ENCODE peak calls at places on chromosomes 2 and 18, in nine cellular contexts. J is Peyer's patch; Z is endothelial cell; D is CD8-positive, alpha-beta T cell; G is fibroblast of mammary gland; K is HL-60; Q is foreskin fibroblast; T is A549; Y is GM23338. H is an unnamed sample.

GRCh38 chr2:120109186-120110061 is 96.5 kb downstream of the EPB41L5 start:
- DNase-seq in J (no peak), Z (no peak), D (no peak), G (peak), K (peak), Q (peak), T (peak), Y (no peak), H (peak)

GRCh38 chr18:25225152-25225551 is 126.8 kb downstream of the ZNF521 start:
- DNase-seq in J (no peak), Z (no peak), D (no peak), G (no peak), K (no peak), Q (no peak), T (no peak), Y (no peak), H (no peak)

GRCh38 chr2:3432067-3432466 is 52.6 kb downstream of the TRAPPC12 start:
- DNase-seq in J (no peak), Z (no peak), D (no peak), G (no peak), K (no peak), Q (no peak), T (no peak), Y (no peak), H (no peak)

GRCh38 chr2:40353236-40353635 is 98.7 kb downstream of the SLC8A1 start:
- DNase-seq in J (no peak), Z (no peak), D (no peak), G (peak), K (no peak), Q (no peak), T (no peak), Y (no peak), H (no peak)

GRCh38 chr2:142220901-142221300 is 90.1 kb upstream of the LRP1B start:
- DNase-seq in J (no peak), Z (no peak), D (no peak), G (peak), K (no peak), Q (peak), T (no peak), Y (no peak), H (peak)

GRCh38 chr2:6352906-6353515 is 512.7 kb downstream of the CMPK2 start:
- DNase-seq in J (no peak), Z (peak), D (no peak), G (no peak), K (no peak), Q (peak), T (no peak), Y (peak), H (peak)

GRCh38 chr18:58934356-58934755 is 69.7 kb downstream of the ZNF532 start:
- DNase-seq in J (no peak), Z (no peak), D (no peak), G (no peak), K (no peak), Q (no peak), T (no peak), Y (no peak), H (no peak)

GRCh38 chr18:48126240-48126639 is 195.8 kb upstream of the SMAD2 start:
- DNase-seq in J (no peak), Z (no peak), D (no peak), G (no peak), K (no peak), Q (no peak), T (no peak), Y (no peak), H (no peak)

GRCh38 chr2:159968282-159968900 is 94.0 kb downstream of the PLA2R1 start:
- DNase-seq in J (no peak), Z (peak), D (no peak), G (peak), K (no peak), Q (peak), T (peak), Y (peak), H (peak)

GRCh38 chr2:154655499-154655898 is 43.0 kb upstream of the KCNJ3 start:
- DNase-seq in J (no peak), Z (no peak), D (no peak), G (no peak), K (no peak), Q (no peak), T (no peak), Y (no peak), H (no peak)

GRCh38 chr2:19127616-19128015 is 230.8 kb downstream of the OSR1 start:
- DNase-seq in J (no peak), Z (no peak), D (no peak), G (no peak), K (no peak), Q (no peak), T (no peak), Y (no peak), H (no peak)

GRCh38 chr2:189210250-189211075 is 30.9 kb upstream of the COL5A2 start:
- DNase-seq in J (no peak), Z (no peak), D (no peak), G (peak), K (no peak), Q (peak), T (peak), Y (no peak), H (peak)

GRCh38 chr2:15714002-15714401 is 122.3 kb downstream of the DDX1 start:
- DNase-seq in J (no peak), Z (no peak), D (no peak), G (no peak), K (no peak), Q (no peak), T (no peak), Y (no peak), H (no peak)

GRCh38 chr2:134207589-134208209 is 46.2 kb upstream of the MGAT5 start:
- DNase-seq in J (peak), Z (peak), D (peak), G (peak), K (peak), Q (peak), T (peak), Y (peak), H (peak)

GRCh38 chr18:2471523-2471922 is 99.8 kb downstream of the METTL4 start:
- DNase-seq in J (no peak), Z (no peak), D (no peak), G (no peak), K (no peak), Q (no peak), T (no peak), Y (peak), H (no peak)

GRCh38 chr2:44707945-44708645 is 233.4 kb upstream of the SIX3 start:
- DNase-seq in J (no peak), Z (no peak), D (no peak), G (no peak), K (peak), Q (no peak), T (no peak), Y (no peak), H (peak)

GRCh38 chr18:67864677-67865340 is 348.3 kb upstream of the DSEL start:
- DNase-seq in J (no peak), Z (no peak), D (no peak), G (peak), K (no peak), Q (peak), T (no peak), Y (no peak), H (peak)

GRCh38 chr2:166609183-166609959 is 115.3 kb upstream of the SCN7A start:
- DNase-seq in J (no peak), Z (no peak), D (no peak), G (no peak), K (no peak), Q (no peak), T (no peak), Y (peak), H (no peak)

GRCh38 chr2:166614027-166614426 is 120.0 kb upstream of the SCN7A start:
- DNase-seq in J (no peak), Z (no peak), D (no peak), G (no peak), K (no peak), Q (no peak), T (no peak), Y (peak), H (no peak)

GRCh38 chr2:166610180-166610919 is 116.3 kb upstream of the SCN7A start:
- DNase-seq in J (no peak), Z (peak), D (no peak), G (no peak), K (no peak), Q (peak), T (no peak), Y (peak), H (no peak)

GRCh38 chr2:166613226-166613625 is 119.2 kb upstream of the SCN7A start:
- DNase-seq in J (no peak), Z (no peak), D (no peak), G (no peak), K (no peak), Q (no peak), T (no peak), Y (no peak), H (no peak)

GRCh38 chr2:166612214-166612613 is 118.2 kb upstream of the SCN7A start:
- DNase-seq in J (no peak), Z (no peak), D (no peak), G (no peak), K (no peak), Q (no peak), T (no peak), Y (no peak), H (no peak)
- TF ChIP-seq CTCF in J (no peak), Z (no peak), D (no peak), G (no peak), K (no peak), Q (no peak), T (no peak), Y (no peak), H (no peak)

GRCh38 chr18:23094411-23095165 is 40.7 kb upstream of the CABLES1 start:
- DNase-seq in J (no peak), Z (no peak), D (no peak), G (no peak), K (no peak), Q (no peak), T (no peak), Y (peak), H (no peak)

GRCh38 chr18:23099621-23100020 is 35.7 kb upstream of the CABLES1 start:
- DNase-seq in J (no peak), Z (no peak), D (no peak), G (no peak), K (no peak), Q (no peak), T (peak), Y (no peak), H (no peak)

GRCh38 chr18:23093772-23094171 is 41.5 kb upstream of the CABLES1 start:
- DNase-seq in J (no peak), Z (no peak), D (no peak), G (no peak), K (no peak), Q (no peak), T (no peak), Y (no peak), H (no peak)

GRCh38 chr18:23092121-23092520 is 43.2 kb upstream of the CABLES1 start:
- DNase-seq in J (no peak), Z (no peak), D (no peak), G (no peak), K (no peak), Q (no peak), T (no peak), Y (no peak), H (no peak)

GRCh38 chr18:23095463-23095862 is 39.8 kb upstream of the CABLES1 start:
- DNase-seq in J (no peak), Z (no peak), D (no peak), G (no peak), K (no peak), Q (no peak), T (no peak), Y (no peak), H (no peak)
- TF ChIP-seq CTCF in J (no peak), Z (no peak), D (no peak), G (no peak), K (no peak), Q (no peak), T (peak), Y (peak), H (peak)

DNA sequence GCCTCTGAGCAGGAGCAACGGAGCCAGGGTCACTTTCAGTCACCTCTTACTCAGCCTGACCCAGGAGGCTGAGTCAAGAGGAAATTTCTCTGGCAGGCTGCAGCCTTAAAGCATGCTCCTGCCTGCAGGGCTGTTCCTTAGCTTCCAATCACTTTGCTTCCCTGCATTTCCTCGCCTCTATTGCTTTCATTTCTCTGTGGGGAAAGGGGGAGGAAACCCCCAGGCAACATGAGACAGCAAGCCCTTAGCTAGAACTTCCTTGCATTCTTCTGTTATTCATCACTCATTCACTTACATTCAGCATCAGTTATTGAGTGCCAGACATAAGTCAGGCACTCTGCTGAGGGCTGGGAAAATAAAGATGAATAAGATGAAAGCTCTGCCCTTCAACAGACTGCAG is 13.0 kb downstream of the XDH start:
- DNase-seq in J (no peak), Z (no peak), D (no peak), G (peak), K (no peak), Q (peak), T (peak), Y (no peak), H (peak)
- TF ChIP-seq CTCF in J (no peak), Z (no peak), D (no peak), G (no peak), K (no peak), Q (no peak), T (no peak), Y (no peak), H (no peak)

GRCh38 chr2:231360881-231361294 is 34.6 kb upstream of the B3GNT7 start:
- DNase-seq in J (no peak), Z (no peak), D (no peak), G (no peak), K (no peak), Q (no peak), T (no peak), Y (no peak), H (no peak)

GRCh38 chr2:231361701-231362588 is 33.6 kb upstream of the B3GNT7 start:
- DNase-seq in J (peak), Z (no peak), D (no peak), G (no peak), K (peak), Q (no peak), T (no peak), Y (no peak), H (no peak)

GRCh38 chr2:231359484-231359883 is 36.0 kb upstream of the B3GNT7 start:
- DNase-seq in J (no peak), Z (no peak), D (no peak), G (no peak), K (no peak), Q (no peak), T (no peak), Y (no peak), H (no peak)

GRCh38 chr2:231360401-231360800 is 35.1 kb upstream of the B3GNT7 start:
- DNase-seq in J (no peak), Z (no peak), D (no peak), G (no peak), K (no peak), Q (no peak), T (no peak), Y (peak), H (no peak)

DNA sequence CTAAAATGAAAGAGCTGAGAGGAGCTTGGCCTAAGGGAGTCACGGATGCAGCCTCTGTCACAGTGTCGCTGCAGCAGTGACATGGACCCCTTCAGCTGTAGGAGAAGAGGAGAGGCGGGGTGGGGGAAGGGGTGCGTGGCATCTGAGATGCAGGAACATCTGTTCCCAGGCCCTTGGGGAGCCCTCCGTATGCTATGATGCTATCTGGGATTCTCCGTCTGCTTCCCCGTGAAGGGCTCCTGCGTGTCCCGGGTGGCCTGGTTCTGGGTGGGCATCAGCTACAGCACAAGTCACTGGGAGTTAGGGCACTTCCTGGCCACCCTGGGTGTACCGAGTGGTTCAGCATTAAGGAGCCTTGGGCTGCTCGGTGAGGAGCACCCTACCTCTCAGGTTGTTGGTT is 35.6 kb upstream of the B3GNT7 start:
- DNase-seq in J (no peak), Z (no peak), D (no peak), G (no peak), K (no peak), Q (no peak), T (no peak), Y (no peak), H (no peak)
- TF ChIP-seq CTCF in J (no peak), Z (no peak), D (no peak), G (no peak), K (no peak), Q (no peak), T (no peak), Y (no peak), H (no peak)

DNA sequence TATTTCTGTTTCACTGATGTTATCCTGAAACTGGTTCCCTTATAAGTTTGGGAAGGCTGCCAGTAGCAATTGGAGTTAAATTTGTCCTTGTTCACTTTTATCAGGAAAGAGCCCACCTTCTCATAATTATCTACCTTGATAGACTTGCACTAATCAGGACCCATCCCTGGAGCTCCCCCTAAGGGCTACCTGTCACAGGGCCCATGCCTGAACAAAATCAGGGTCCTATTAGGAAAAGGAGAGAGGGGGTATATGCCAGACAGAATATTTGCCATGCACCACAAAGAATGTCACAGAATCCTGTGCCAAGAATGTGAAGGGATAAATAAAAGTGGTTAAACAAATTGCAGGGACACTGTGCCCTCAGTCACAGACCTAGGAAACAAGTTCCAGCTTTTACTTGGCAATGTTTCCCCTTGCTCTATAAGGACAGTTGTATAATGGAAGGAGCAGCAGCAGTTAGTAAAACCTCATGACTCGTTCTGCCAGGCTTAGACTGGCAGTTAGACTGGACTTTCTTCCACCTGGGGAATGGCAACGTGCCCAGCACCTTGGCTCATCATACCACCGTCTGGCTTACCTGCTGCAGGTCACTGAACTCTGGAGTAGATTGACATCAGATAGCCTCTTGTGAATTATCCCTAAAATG is 32.3 kb upstream of the VWC2L start:
- DNase-seq in J (no peak), Z (no peak), D (no peak), G (no peak), K (no peak), Q (no peak), T (no peak), Y (peak), H (peak)
- TF ChIP-seq CTCF in J (no peak), Z (no peak), D (no peak), G (no peak), K (no peak), Q (no peak), T (no peak), Y (peak), H (no peak)

GRCh38 chr2:233477548-233478433 is 88.8 kb downstream of the USP40 start:
- DNase-seq in J (peak), Z (no peak), D (no peak), G (no peak), K (no peak), Q (no peak), T (no peak), Y (no peak), H (no peak)

GRCh38 chr2:233479616-233480489 is 86.7 kb downstream of the USP40 start:
- DNase-seq in J (no peak), Z (no peak), D (no peak), G (no peak), K (no peak), Q (no peak), T (no peak), Y (no peak), H (no peak)

GRCh38 chr2:233482616-233483015 is 84.0 kb downstream of the USP40 start:
- DNase-seq in J (no peak), Z (no peak), D (no peak), G (no peak), K (no peak), Q (no peak), T (no peak), Y (no peak), H (no peak)

GRCh38 chr2:233481368-233482142 is 85.0 kb downstream of the USP40 start:
- DNase-seq in J (no peak), Z (no peak), D (no peak), G (no peak), K (no peak), Q (no peak), T (no peak), Y (no peak), H (no peak)

GRCh38 chr2:233480490-233481202 is 85.9 kb downstream of the USP40 start:
- DNase-seq in J (no peak), Z (no peak), D (no peak), G (no peak), K (no peak), Q (no peak), T (no peak), Y (no peak), H (no peak)
- TF ChIP-seq CTCF in J (no peak), Z (no peak), D (no peak), G (no peak), K (no peak), Q (no peak), T (no peak), Y (no peak), H (peak)

GRCh38 chr2:219472629-219473187 is 26.0 kb upstream of the GMPPA start:
- DNase-seq in J (no peak), Z (no peak), D (no peak), G (no peak), K (no peak), Q (no peak), T (no peak), Y (no peak), H (no peak)
- TF ChIP-seq CTCF in J (no peak), Z (no peak), D (no peak), G (no peak), K (no peak), Q (no peak), T (no peak), Y (no peak), H (no peak)

DNA sequence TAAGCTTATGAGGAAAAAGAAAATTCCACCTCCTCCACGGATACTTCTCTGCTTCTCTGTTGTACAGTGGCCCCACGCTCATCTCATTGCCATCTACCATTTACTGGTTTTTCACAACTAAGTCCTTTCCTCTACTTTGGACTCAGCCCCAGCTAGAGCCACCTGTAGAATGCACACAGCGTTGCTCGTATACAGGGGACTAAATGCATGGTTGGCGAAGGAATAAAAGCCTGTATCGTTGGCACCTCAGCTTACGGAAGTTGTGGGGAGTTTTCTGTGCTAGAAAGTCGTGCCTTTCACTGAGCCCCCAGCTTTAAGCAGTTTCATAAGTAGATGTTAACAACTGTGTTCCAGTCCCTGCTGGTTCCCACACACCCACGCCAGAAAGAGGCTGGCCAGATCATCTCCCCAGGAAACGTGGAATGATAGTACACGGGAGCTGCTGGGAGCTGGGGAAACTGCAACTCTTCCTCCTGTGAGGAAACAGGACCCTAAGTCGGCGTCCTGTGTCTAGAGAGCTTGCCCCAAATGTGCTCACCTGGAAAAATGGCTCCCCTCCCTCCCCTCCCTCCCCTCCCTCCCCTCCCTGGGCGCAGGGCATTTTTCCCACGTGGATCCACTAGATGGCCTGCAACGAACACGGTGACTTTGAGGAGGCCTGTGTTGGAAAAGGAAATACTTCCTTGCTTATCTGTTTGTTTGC is 43.7 kb upstream of the RFX8 start:
- DNase-seq in J (no peak), Z (peak), D (no peak), G (peak), K (no peak), Q (peak), T (peak), Y (peak), H (peak)
- TF ChIP-seq CTCF in J (peak), Z (no peak), D (no peak), G (peak), K (no peak), Q (peak), T (peak), Y (peak), H (peak)

H was measured in MCF 10A.